ENCODE peak calls at places on chromosomes 16 and 17, in ten cellular contexts. One of them, this sample, is unnamed.

GRCh38 chr16:68259007-68259406 is 5.3 kb upstream of the SLC7A6 start:
- ATAC-seq in heart left ventricle: no peak
- ATAC-seq in upper lobe of left lung: no peak
- ATAC-seq in HepG2: no peak
- ATAC-seq in IMR-90: no peak
- ATAC-seq in GM12878: no peak
- ATAC-seq in right lobe of liver: no peak
- ATAC-seq in A549: no peak
- ATAC-seq in body of pancreas: no peak
- ATAC-seq in HCT116: no peak
- ATAC-seq in this sample: no peak

GRCh38 chr16:80166082-80166481 is 374.7 kb upstream of the DYNLRB2 start:
- ATAC-seq in HepG2: no peak
- ATAC-seq in body of pancreas: no peak
- ATAC-seq in IMR-90: no peak
- ATAC-seq in A549: no peak
- ATAC-seq in GM12878: no peak
- ATAC-seq in upper lobe of left lung: no peak
- ATAC-seq in HCT116: no peak
- ATAC-seq in right lobe of liver: no peak
- ATAC-seq in heart left ventricle: no peak
- ATAC-seq in this sample: no peak

GRCh38 chr16:4233431-4233830 is 8.4 kb downstream of the SRL start:
- ATAC-seq in right lobe of liver: no peak
- ATAC-seq in upper lobe of left lung: no peak
- ATAC-seq in heart left ventricle: peak
- ATAC-seq in IMR-90: peak
- ATAC-seq in HepG2: peak
- ATAC-seq in HCT116: no peak
- ATAC-seq in GM12878: no peak
- ATAC-seq in A549: peak
- ATAC-seq in body of pancreas: no peak
- ATAC-seq in this sample: no peak

GRCh38 chr17:39244600-39245570 is 19.1 kb upstream of the STAC2 start:
- ATAC-seq in A549: peak
- ATAC-seq in right lobe of liver: peak
- ATAC-seq in IMR-90: peak
- ATAC-seq in heart left ventricle: peak
- ATAC-seq in HCT116: peak
- ATAC-seq in HepG2: peak
- ATAC-seq in body of pancreas: peak
- ATAC-seq in GM12878: peak
- ATAC-seq in upper lobe of left lung: peak
- ATAC-seq in this sample: peak

GRCh38 chr17:18181358-18181757 is 2.3 kb upstream of the ALKBH5 start:
- ATAC-seq in IMR-90: no peak
- ATAC-seq in HCT116: no peak
- ATAC-seq in HepG2: no peak
- ATAC-seq in heart left ventricle: no peak
- ATAC-seq in body of pancreas: no peak
- ATAC-seq in A549: no peak
- ATAC-seq in right lobe of liver: no peak
- ATAC-seq in upper lobe of left lung: no peak
- ATAC-seq in GM12878: no peak
- ATAC-seq in this sample: no peak

GRCh38 chr16:275041-275621 is 613 bp downstream of the RGS11 start:
- ATAC-seq in body of pancreas: peak
- ATAC-seq in GM12878: peak
- ATAC-seq in HCT116: no peak
- ATAC-seq in right lobe of liver: no peak
- ATAC-seq in A549: no peak
- ATAC-seq in heart left ventricle: peak
- ATAC-seq in HepG2: peak
- ATAC-seq in IMR-90: peak
- ATAC-seq in upper lobe of left lung: no peak
- ATAC-seq in this sample: peak

GRCh38 chr16:85422374-85423185 is 190.5 kb upstream of the GSE1 start:
- ATAC-seq in heart left ventricle: no peak
- ATAC-seq in HepG2: peak
- ATAC-seq in A549: peak
- ATAC-seq in IMR-90: no peak
- ATAC-seq in HCT116: no peak
- ATAC-seq in GM12878: no peak
- ATAC-seq in upper lobe of left lung: peak
- ATAC-seq in right lobe of liver: peak
- ATAC-seq in body of pancreas: peak
- ATAC-seq in this sample: no peak

GRCh38 chr16:75733305-75734141 is 7.2 kb upstream of the CPHXL start:
- ATAC-seq in body of pancreas: no peak
- ATAC-seq in heart left ventricle: peak
- ATAC-seq in A549: no peak
- ATAC-seq in HepG2: peak
- ATAC-seq in upper lobe of left lung: peak
- ATAC-seq in HCT116: no peak
- ATAC-seq in IMR-90: peak
- ATAC-seq in right lobe of liver: no peak
- ATAC-seq in GM12878: no peak
- ATAC-seq in this sample: peak

GRCh38 chr17:80878876-80879722 is 112.5 kb upstream of the CHMP6 start:
- ATAC-seq in GM12878: no peak
- ATAC-seq in A549: no peak
- ATAC-seq in upper lobe of left lung: no peak
- ATAC-seq in body of pancreas: no peak
- ATAC-seq in heart left ventricle: no peak
- ATAC-seq in right lobe of liver: no peak
- ATAC-seq in IMR-90: no peak
- ATAC-seq in HepG2: no peak
- ATAC-seq in HCT116: no peak
- ATAC-seq in this sample: no peak

GRCh38 chr17:38656959-38657823 is 17.6 kb downstream of the EPOP start:
- ATAC-seq in IMR-90: no peak
- ATAC-seq in GM12878: no peak
- ATAC-seq in body of pancreas: peak
- ATAC-seq in A549: no peak
- ATAC-seq in HCT116: no peak
- ATAC-seq in heart left ventricle: no peak
- ATAC-seq in HepG2: peak
- ATAC-seq in right lobe of liver: peak
- ATAC-seq in upper lobe of left lung: no peak
- ATAC-seq in this sample: no peak

GRCh38 chr17:76573096-76573495 is 12.6 kb downstream of the ST6GALNAC2 start:
- ATAC-seq in body of pancreas: no peak
- ATAC-seq in HepG2: no peak
- ATAC-seq in upper lobe of left lung: no peak
- ATAC-seq in right lobe of liver: no peak
- ATAC-seq in heart left ventricle: no peak
- ATAC-seq in HCT116: no peak
- ATAC-seq in IMR-90: no peak
- ATAC-seq in A549: no peak
- ATAC-seq in GM12878: no peak
- ATAC-seq in this sample: no peak

GRCh38 chr17:75069783-75070182 is 18.0 kb upstream of the SLC16A5 start:
- ATAC-seq in body of pancreas: no peak
- ATAC-seq in GM12878: peak
- ATAC-seq in HCT116: peak
- ATAC-seq in heart left ventricle: no peak
- ATAC-seq in upper lobe of left lung: no peak
- ATAC-seq in A549: peak
- ATAC-seq in IMR-90: peak
- ATAC-seq in right lobe of liver: peak
- ATAC-seq in HepG2: peak
- ATAC-seq in this sample: no peak

GRCh38 chr17:60170835-60171752 is 21.3 kb downstream of the CA4 start:
- ATAC-seq in A549: no peak
- ATAC-seq in IMR-90: peak
- ATAC-seq in GM12878: no peak
- ATAC-seq in HepG2: peak
- ATAC-seq in right lobe of liver: peak
- ATAC-seq in upper lobe of left lung: peak
- ATAC-seq in body of pancreas: no peak
- ATAC-seq in heart left ventricle: no peak
- ATAC-seq in HCT116: no peak
- ATAC-seq in this sample: no peak

GRCh38 chr16:73063284-73063733 is 15.4 kb upstream of the ZFHX3 start:
- ATAC-seq in right lobe of liver: no peak
- ATAC-seq in upper lobe of left lung: no peak
- ATAC-seq in body of pancreas: no peak
- ATAC-seq in GM12878: no peak
- ATAC-seq in A549: no peak
- ATAC-seq in HepG2: no peak
- ATAC-seq in IMR-90: no peak
- ATAC-seq in heart left ventricle: no peak
- ATAC-seq in HCT116: no peak
- ATAC-seq in this sample: no peak
- H3K4me3 ChIP-seq in right lobe of liver: no peak
- H3K4me3 ChIP-seq in upper lobe of left lung: peak
- H3K4me3 ChIP-seq in body of pancreas: no peak
- H3K4me3 ChIP-seq in GM12878: no peak
- H3K4me3 ChIP-seq in A549: no peak
- H3K4me3 ChIP-seq in HepG2: no peak
- H3K4me3 ChIP-seq in IMR-90: no peak
- H3K4me3 ChIP-seq in heart left ventricle: peak
- H3K4me3 ChIP-seq in HCT116: no peak
- H3K4me3 ChIP-seq in this sample: no peak

GRCh38 chr17:352421-353212 is at the start of gene RPH3AL:
- ATAC-seq in HCT116: peak
- ATAC-seq in IMR-90: peak
- ATAC-seq in upper lobe of left lung: peak
- ATAC-seq in A549: peak
- ATAC-seq in heart left ventricle: peak
- ATAC-seq in HepG2: peak
- ATAC-seq in GM12878: no peak
- ATAC-seq in right lobe of liver: peak
- ATAC-seq in body of pancreas: peak
- ATAC-seq in this sample: peak
- TF ChIP-seq POLR2A in HCT116: no peak
- TF ChIP-seq POLR2A in IMR-90: no peak
- TF ChIP-seq POLR2A in upper lobe of left lung: no peak
- TF ChIP-seq POLR2A in A549: peak
- TF ChIP-seq POLR2A in heart left ventricle: no peak
- TF ChIP-seq POLR2A in HepG2: peak
- TF ChIP-seq POLR2A in GM12878: no peak
- TF ChIP-seq POLR2A in right lobe of liver: peak
- TF ChIP-seq POLR2A in body of pancreas: peak
- TF ChIP-seq POLR2A in this sample: no peak

GRCh38 chr17:83090424-83091256 is 11.2 kb downstream of the METRNL start:
- ATAC-seq in heart left ventricle: no peak
- ATAC-seq in IMR-90: no peak
- ATAC-seq in HCT116: no peak
- ATAC-seq in GM12878: no peak
- ATAC-seq in upper lobe of left lung: no peak
- ATAC-seq in right lobe of liver: no peak
- ATAC-seq in body of pancreas: no peak
- ATAC-seq in HepG2: no peak
- ATAC-seq in A549: no peak
- ATAC-seq in this sample: no peak

GRCh38 chr17:83093506-83093905 is 14.1 kb downstream of the METRNL start:
- ATAC-seq in GM12878: no peak
- ATAC-seq in upper lobe of left lung: no peak
- ATAC-seq in body of pancreas: no peak
- ATAC-seq in right lobe of liver: no peak
- ATAC-seq in A549: no peak
- ATAC-seq in IMR-90: no peak
- ATAC-seq in HepG2: no peak
- ATAC-seq in heart left ventricle: no peak
- ATAC-seq in HCT116: no peak
- ATAC-seq in this sample: no peak

GRCh38 chr17:83092931-83093330 is 13.5 kb downstream of the METRNL start:
- ATAC-seq in heart left ventricle: peak
- ATAC-seq in IMR-90: no peak
- ATAC-seq in upper lobe of left lung: no peak
- ATAC-seq in HCT116: no peak
- ATAC-seq in A549: no peak
- ATAC-seq in body of pancreas: no peak
- ATAC-seq in GM12878: no peak
- ATAC-seq in right lobe of liver: no peak
- ATAC-seq in HepG2: no peak
- ATAC-seq in this sample: no peak

GRCh38 chr17:83091257-83092141 is 12.1 kb downstream of the METRNL start:
- ATAC-seq in HCT116: no peak
- ATAC-seq in right lobe of liver: peak
- ATAC-seq in A549: no peak
- ATAC-seq in body of pancreas: peak
- ATAC-seq in GM12878: no peak
- ATAC-seq in IMR-90: no peak
- ATAC-seq in heart left ventricle: peak
- ATAC-seq in upper lobe of left lung: peak
- ATAC-seq in HepG2: peak
- ATAC-seq in this sample: peak

GRCh38 chr17:83092186-83092585 is 12.8 kb downstream of the METRNL start:
- ATAC-seq in HepG2: no peak
- ATAC-seq in IMR-90: no peak
- ATAC-seq in HCT116: no peak
- ATAC-seq in upper lobe of left lung: no peak
- ATAC-seq in heart left ventricle: no peak
- ATAC-seq in A549: no peak
- ATAC-seq in right lobe of liver: no peak
- ATAC-seq in body of pancreas: no peak
- ATAC-seq in GM12878: no peak
- ATAC-seq in this sample: no peak
- H3K4me3 ChIP-seq in HepG2: peak
- H3K4me3 ChIP-seq in IMR-90: no peak
- H3K4me3 ChIP-seq in HCT116: no peak
- H3K4me3 ChIP-seq in upper lobe of left lung: no peak
- H3K4me3 ChIP-seq in heart left ventricle: no peak
- H3K4me3 ChIP-seq in A549: no peak
- H3K4me3 ChIP-seq in right lobe of liver: no peak
- H3K4me3 ChIP-seq in body of pancreas: no peak
- H3K4me3 ChIP-seq in GM12878: no peak
- H3K4me3 ChIP-seq in this sample: no peak

GRCh38 chr16:57619606-57620315 is 8.7 kb upstream of the ADGRG1 start:
- ATAC-seq in body of pancreas: peak
- ATAC-seq in GM12878: peak
- ATAC-seq in HepG2: peak
- ATAC-seq in HCT116: peak
- ATAC-seq in heart left ventricle: no peak
- ATAC-seq in upper lobe of left lung: peak
- ATAC-seq in right lobe of liver: peak
- ATAC-seq in A549: no peak
- ATAC-seq in IMR-90: no peak
- ATAC-seq in this sample: no peak
- TF ChIP-seq POLR2A in body of pancreas: peak
- TF ChIP-seq POLR2A in GM12878: no peak
- TF ChIP-seq POLR2A in HepG2: no peak
- TF ChIP-seq POLR2A in HCT116: no peak
- TF ChIP-seq POLR2A in heart left ventricle: no peak
- TF ChIP-seq POLR2A in upper lobe of left lung: no peak
- TF ChIP-seq POLR2A in right lobe of liver: no peak
- TF ChIP-seq POLR2A in A549: no peak
- TF ChIP-seq POLR2A in IMR-90: no peak
- TF ChIP-seq POLR2A in this sample: no peak

This sample was measured in gastroesophageal sphincter.